ENCODE peak calls at places on chromosomes 2 and 18, in four cellular contexts. B is K562, K is osteoblast, F is neural progenitor cell. X is an unnamed sample. For H3K79me2 and H3K4me1, the result is how much of the 10 kb centered on the place peaks cover.

GRCh38 chr2:120331903-120332302 is 14.0 kb upstream of the INHBB start:
- DNase-seq in F (no peak), K (no peak), B (no peak), X (no peak)

GRCh38 chr18:3179430-3180089 is 40.2 kb downstream of the MYOM1 start:
- DNase-seq in B (peak), F (peak), K (no peak), X (no peak)

GRCh38 chr18:55999641-56000040 is 411.6 kb upstream of the TCF4 start:
- DNase-seq in K (peak), F (peak), B (no peak), X (peak)

GRCh38 chr2:230908094-230908594 is 16.9 kb downstream of the GPR55 start:
- DNase-seq in K (no peak), B (peak), F (no peak), X (no peak)

GRCh38 chr2:65724752-65725151 is 292.4 kb upstream of the SPRED2 start:
- DNase-seq in F (no peak), K (no peak), B (no peak), X (no peak)

GRCh38 chr2:9123069-9123468 is 83.5 kb upstream of the ASAP2 start:
- DNase-seq in K (no peak), F (no peak), B (no peak), X (no peak)

GRCh38 chr2:62672601-62673000 is 32.9 kb upstream of the EHBP1 start:
- DNase-seq in K (peak), F (peak), B (no peak), X (peak)

GRCh38 chr2:241991236-241991635 is 121.7 kb downstream of the RTP5 start:
- DNase-seq in B (no peak), K (no peak), F (no peak), X (no peak)

GRCh38 chr2:225761396-225761795 is 361.9 kb downstream of the NYAP2 start:
- DNase-seq in F (no peak), K (no peak), B (no peak), X (no peak)

DNA sequence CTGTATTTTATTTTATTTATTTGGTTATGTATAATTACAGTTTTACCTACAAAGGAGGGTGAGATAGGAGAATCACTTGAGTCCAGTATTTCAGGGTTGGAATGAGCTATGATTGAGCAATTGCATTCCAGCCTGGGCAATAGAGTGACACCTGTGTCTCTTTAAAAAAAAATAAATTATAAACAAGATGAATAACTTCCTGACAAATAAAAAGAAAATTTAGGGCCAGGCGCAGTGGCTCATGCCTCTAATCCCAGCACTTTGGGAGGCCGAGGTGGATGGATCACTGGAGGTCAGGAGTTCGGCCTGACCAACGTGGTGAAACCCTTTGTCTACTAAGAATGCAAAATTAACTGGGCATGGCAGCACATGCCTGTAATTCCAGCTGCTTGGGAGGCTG is 17.3 kb downstream of the MTA3 start:
- DNase-seq in F (no peak), K (no peak), B (no peak), X (no peak)
- H3K79me2 ChIP-seq in F (half or more), K (under half), B (under half), X (half or more)

DNA sequence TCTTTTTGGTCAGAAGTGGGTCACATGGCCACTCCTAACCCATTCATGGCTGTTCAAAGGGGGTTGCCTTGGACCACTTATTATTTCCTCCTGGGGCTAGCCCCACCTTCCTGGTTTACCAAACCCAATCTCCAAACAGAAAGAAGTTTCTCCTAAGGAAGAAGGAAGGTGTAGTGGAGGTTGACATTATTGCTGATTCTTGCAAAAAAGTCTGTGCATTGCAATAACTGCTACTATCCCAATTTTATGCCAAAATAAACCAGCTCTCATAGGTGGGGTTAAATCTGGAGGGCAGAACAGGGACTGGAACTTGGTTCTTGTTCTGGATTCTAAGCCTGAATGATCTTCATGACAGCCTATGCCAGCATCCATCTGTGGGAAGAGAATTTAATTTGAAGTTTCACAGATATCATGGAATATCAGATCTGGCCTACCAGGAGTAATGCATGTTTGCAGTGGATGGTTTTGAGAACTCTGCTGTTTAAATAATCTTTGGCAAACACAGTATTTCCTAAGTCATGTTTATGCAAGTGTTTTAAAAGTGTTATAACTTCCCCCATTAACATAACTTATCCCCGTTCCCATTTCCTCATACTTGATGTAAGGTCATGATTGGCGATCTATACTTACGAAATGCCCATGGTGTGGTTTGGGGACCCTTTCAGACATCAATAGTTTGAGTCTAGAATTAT is 11.9 kb downstream of the ANXA4 start:
- DNase-seq in K (no peak), F (no peak), B (no peak), X (no peak)
- H3K4me1 ChIP-seq in K (under half), F (under half), B (under half), X (under half)

GRCh38 chr2:102335871-102336366 is 19.7 kb upstream of the IL18R1 start:
- DNase-seq in B (peak), K (no peak), F (no peak), X (no peak)

GRCh38 chr2:102337481-102338386 is 17.9 kb upstream of the IL18R1 start:
- DNase-seq in B (peak), K (no peak), F (no peak), X (peak)

GRCh38 chr2:102336502-102336945 is 19.1 kb upstream of the IL18R1 start:
- DNase-seq in K (no peak), B (no peak), F (no peak), X (peak)

GRCh38 chr2:102334471-102334870 is 21.1 kb upstream of the IL18R1 start:
- DNase-seq in B (no peak), K (no peak), F (no peak), X (peak)

DNA sequence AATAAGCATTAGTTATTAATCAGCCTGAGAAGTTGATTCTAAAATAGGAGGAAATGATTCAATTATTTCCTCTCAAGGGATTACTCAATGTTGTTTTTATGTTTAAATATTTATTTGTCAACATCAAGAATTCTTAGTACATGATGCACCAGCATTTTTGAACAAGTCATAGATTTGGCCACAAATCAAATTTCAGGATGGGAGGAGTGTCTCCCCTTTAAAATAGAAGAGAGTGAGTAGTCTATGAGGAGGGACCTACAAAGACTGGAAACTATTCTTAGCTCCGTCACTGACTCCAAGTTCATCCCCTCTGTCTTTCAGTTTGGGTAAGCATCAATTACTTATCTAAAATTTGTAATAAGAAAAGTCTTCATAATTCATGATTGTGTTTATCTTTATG is 18.6 kb upstream of the IL18R1 start:
- DNase-seq in B (no peak), F (no peak), K (no peak), X (peak)
- H2AFZ ChIP-seq in B (no peak), F (no peak), K (no peak), X (no peak)

GRCh38 chr18:76456823-76457222 is 38.2 kb downstream of the ZNF516 start:
- DNase-seq in F (no peak), B (no peak), K (no peak), X (no peak)
- H3K79me2 ChIP-seq in F (half or more), B (under half), K (half or more), X (half or more)

DNA sequence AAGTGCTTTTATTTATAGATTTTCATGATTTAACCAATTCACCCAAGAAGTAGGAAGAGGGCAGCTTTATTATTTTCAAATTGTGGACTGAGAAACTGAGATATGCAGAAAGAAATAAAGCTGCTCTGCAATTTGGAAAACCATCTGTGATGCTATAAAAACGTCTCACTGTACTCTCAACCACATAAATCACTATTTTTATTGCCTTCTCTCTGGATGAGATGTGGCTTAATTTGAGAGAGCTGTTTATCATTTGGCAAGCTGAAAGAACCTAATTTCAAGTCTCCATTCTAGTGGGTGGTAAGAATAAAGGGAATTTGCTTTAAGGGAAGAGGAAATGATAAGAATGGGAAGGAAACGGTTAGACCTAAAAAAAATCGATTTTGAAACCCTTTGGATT is 49.9 kb upstream of the CYP1B1 start:
- DNase-seq in K (no peak), B (no peak), F (no peak), X (no peak)
- H3K4me1 ChIP-seq in K (under half), B (under half), F (under half), X (under half)

GRCh38 chr2:213995400-213996105 is 415.3 kb upstream of the VWC2L start:
- DNase-seq in K (peak), B (no peak), F (no peak), X (peak)
- H2AFZ ChIP-seq in K (no peak), B (no peak), F (no peak), X (no peak)

GRCh38 chr18:44713435-44713834 is 32.7 kb downstream of the SETBP1 start:
- DNase-seq in B (no peak), F (no peak), K (no peak), X (no peak)
- H3K79me2 ChIP-seq in B (under half), F (under half), K (under half), X (under half)

X was measured in GM23248.